ENCODE peak calls at places on chromosome X, in four cellular contexts. One of them, this sample, is unnamed.

GRCh38 chrX:150569155-150569477 is 695 bp downstream of the MTM1 start:
- DNase-seq in heart left ventricle: no peak
- DNase-seq in NCI-H1105: peak; percentile 15
- DNase-seq in stimulated activated CD4-positive, alpha-beta T cell treated with anti-CD3 and anti-CD28 coated beads, Interleukin-1b, Interleukin-23, amount 100 ng/mL, for 24 hours: no peak
- DNase-seq in this sample: no peak

GRCh38 chrX:82218361-82218760 is 1016.5 kb downstream of the SH3BGRL start:
- DNase-seq in stimulated activated CD4-positive, alpha-beta T cell treated with anti-CD3 and anti-CD28 coated beads, Interleukin-1b, Interleukin-23, amount 100 ng/mL, for 24 hours: no peak
- DNase-seq in heart left ventricle: no peak
- DNase-seq in NCI-H1105: no peak
- DNase-seq in this sample: no peak

GRCh38 chrX:11380187-11380586 is 87.0 kb downstream of the AMELX start:
- DNase-seq in NCI-H1105: no peak
- DNase-seq in heart left ventricle: no peak
- DNase-seq in stimulated activated CD4-positive, alpha-beta T cell treated with anti-CD3 and anti-CD28 coated beads, Interleukin-1b, Interleukin-23, amount 100 ng/mL, for 24 hours: no peak
- DNase-seq in this sample: no peak

GRCh38 chrX:150772150-150772970 is 79.2 kb downstream of the MTMR1 start:
- DNase-seq in heart left ventricle: peak; percentile 79
- DNase-seq in stimulated activated CD4-positive, alpha-beta T cell treated with anti-CD3 and anti-CD28 coated beads, Interleukin-1b, Interleukin-23, amount 100 ng/mL, for 24 hours: peak; percentile 75
- DNase-seq in NCI-H1105: peak; percentile 71
- DNase-seq in this sample: peak; percentile 84

GRCh38 chrX:107684956-107685385 is 56.7 kb downstream of the PRPS1 start:
- DNase-seq in heart left ventricle: peak; percentile 80
- DNase-seq in stimulated activated CD4-positive, alpha-beta T cell treated with anti-CD3 and anti-CD28 coated beads, Interleukin-1b, Interleukin-23, amount 100 ng/mL, for 24 hours: no peak
- DNase-seq in NCI-H1105: no peak
- DNase-seq in this sample: no peak

GRCh38 chrX:12065251-12065650 is 73.0 kb upstream of the FRMPD4 start:
- DNase-seq in stimulated activated CD4-positive, alpha-beta T cell treated with anti-CD3 and anti-CD28 coated beads, Interleukin-1b, Interleukin-23, amount 100 ng/mL, for 24 hours: no peak
- DNase-seq in NCI-H1105: no peak
- DNase-seq in heart left ventricle: no peak
- DNase-seq in this sample: no peak

GRCh38 chrX:154317391-154318000 is 21.9 kb downstream of the TKTL1 start:
- DNase-seq in heart left ventricle: peak; percentile 21
- DNase-seq in stimulated activated CD4-positive, alpha-beta T cell treated with anti-CD3 and anti-CD28 coated beads, Interleukin-1b, Interleukin-23, amount 100 ng/mL, for 24 hours: no peak
- DNase-seq in NCI-H1105: peak; percentile 20
- DNase-seq in this sample: peak; percentile 50

GRCh38 chrX:23911436-23911835 is 3.6 kb downstream of the CXorf58 start:
- DNase-seq in NCI-H1105: no peak
- DNase-seq in stimulated activated CD4-positive, alpha-beta T cell treated with anti-CD3 and anti-CD28 coated beads, Interleukin-1b, Interleukin-23, amount 100 ng/mL, for 24 hours: no peak
- DNase-seq in heart left ventricle: no peak
- DNase-seq in this sample: no peak

GRCh38 chrX:42680651-42681050 is 97.3 kb downstream of the PPP1R2C start:
- DNase-seq in stimulated activated CD4-positive, alpha-beta T cell treated with anti-CD3 and anti-CD28 coated beads, Interleukin-1b, Interleukin-23, amount 100 ng/mL, for 24 hours: no peak
- DNase-seq in heart left ventricle: no peak
- DNase-seq in NCI-H1105: no peak
- DNase-seq in this sample: no peak

GRCh38 chrX:66677430-66677829 is 38.6 kb upstream of the EDA2R start:
- DNase-seq in stimulated activated CD4-positive, alpha-beta T cell treated with anti-CD3 and anti-CD28 coated beads, Interleukin-1b, Interleukin-23, amount 100 ng/mL, for 24 hours: no peak
- DNase-seq in NCI-H1105: no peak
- DNase-seq in heart left ventricle: no peak
- DNase-seq in this sample: no peak

GRCh38 chrX:102846544-102847236 is 90.4 kb upstream of the RAB40AL start:
- DNase-seq in NCI-H1105: no peak
- DNase-seq in stimulated activated CD4-positive, alpha-beta T cell treated with anti-CD3 and anti-CD28 coated beads, Interleukin-1b, Interleukin-23, amount 100 ng/mL, for 24 hours: no peak
- DNase-seq in heart left ventricle: no peak
- DNase-seq in this sample: no peak

GRCh38 chrX:115494133-115494532 is 66.8 kb upstream of the PLS3 start:
- DNase-seq in stimulated activated CD4-positive, alpha-beta T cell treated with anti-CD3 and anti-CD28 coated beads, Interleukin-1b, Interleukin-23, amount 100 ng/mL, for 24 hours: no peak
- DNase-seq in heart left ventricle: no peak
- DNase-seq in NCI-H1105: no peak
- DNase-seq in this sample: no peak

GRCh38 chrX:143664302-143664701 is 28.4 kb upstream of the SLITRK4 start:
- DNase-seq in NCI-H1105: no peak
- DNase-seq in stimulated activated CD4-positive, alpha-beta T cell treated with anti-CD3 and anti-CD28 coated beads, Interleukin-1b, Interleukin-23, amount 100 ng/mL, for 24 hours: no peak
- DNase-seq in heart left ventricle: no peak
- DNase-seq in this sample: no peak

GRCh38 chrX:78199851-78200250 is 60.4 kb upstream of the TAF9B start:
- DNase-seq in heart left ventricle: no peak
- DNase-seq in NCI-H1105: no peak
- DNase-seq in stimulated activated CD4-positive, alpha-beta T cell treated with anti-CD3 and anti-CD28 coated beads, Interleukin-1b, Interleukin-23, amount 100 ng/mL, for 24 hours: no peak
- DNase-seq in this sample: peak; percentile 6

GRCh38 chrX:136691028-136691809 is 43.3 kb downstream of the CD40LG start:
- DNase-seq in heart left ventricle: no peak
- DNase-seq in NCI-H1105: no peak
- DNase-seq in stimulated activated CD4-positive, alpha-beta T cell treated with anti-CD3 and anti-CD28 coated beads, Interleukin-1b, Interleukin-23, amount 100 ng/mL, for 24 hours: no peak
- DNase-seq in this sample: no peak

GRCh38 chrX:102155806-102156179 is at the start of gene BEX5:
- DNase-seq in heart left ventricle: peak; percentile 64
- DNase-seq in NCI-H1105: peak; percentile 77
- DNase-seq in stimulated activated CD4-positive, alpha-beta T cell treated with anti-CD3 and anti-CD28 coated beads, Interleukin-1b, Interleukin-23, amount 100 ng/mL, for 24 hours: peak; percentile 23
- DNase-seq in this sample: peak; percentile 52

GRCh38 chrX:12567857-12568256 is 223.4 kb upstream of the PRPS2 start:
- DNase-seq in heart left ventricle: no peak
- DNase-seq in NCI-H1105: no peak
- DNase-seq in stimulated activated CD4-positive, alpha-beta T cell treated with anti-CD3 and anti-CD28 coated beads, Interleukin-1b, Interleukin-23, amount 100 ng/mL, for 24 hours: no peak
- DNase-seq in this sample: peak; percentile 15

GRCh38 chrX:58025979-58026378 is 115.7 kb upstream of the ZXDA start:
- DNase-seq in heart left ventricle: no peak
- DNase-seq in stimulated activated CD4-positive, alpha-beta T cell treated with anti-CD3 and anti-CD28 coated beads, Interleukin-1b, Interleukin-23, amount 100 ng/mL, for 24 hours: peak; percentile 1
- DNase-seq in NCI-H1105: peak; percentile 5
- DNase-seq in this sample: peak; percentile 10

GRCh38 chrX:30657542-30658238 is 4.5 kb downstream of the GK start:
- DNase-seq in heart left ventricle: no peak
- DNase-seq in NCI-H1105: no peak
- DNase-seq in stimulated activated CD4-positive, alpha-beta T cell treated with anti-CD3 and anti-CD28 coated beads, Interleukin-1b, Interleukin-23, amount 100 ng/mL, for 24 hours: no peak
- DNase-seq in this sample: no peak

GRCh38 chrX:153722704-153723350 is 1.4 kb downstream of the BCAP31 start:
- DNase-seq in heart left ventricle: no peak
- DNase-seq in NCI-H1105: no peak
- DNase-seq in stimulated activated CD4-positive, alpha-beta T cell treated with anti-CD3 and anti-CD28 coated beads, Interleukin-1b, Interleukin-23, amount 100 ng/mL, for 24 hours: no peak
- DNase-seq in this sample: no peak

GRCh38 chrX:136047969-136048368 is 62.7 kb downstream of the SLC9A6 start:
- DNase-seq in stimulated activated CD4-positive, alpha-beta T cell treated with anti-CD3 and anti-CD28 coated beads, Interleukin-1b, Interleukin-23, amount 100 ng/mL, for 24 hours: no peak
- DNase-seq in heart left ventricle: no peak
- DNase-seq in NCI-H1105: no peak
- DNase-seq in this sample: no peak

GRCh38 chrX:102067966-102068723 is 57.3 kb upstream of the TCEAL2 start:
- DNase-seq in stimulated activated CD4-positive, alpha-beta T cell treated with anti-CD3 and anti-CD28 coated beads, Interleukin-1b, Interleukin-23, amount 100 ng/mL, for 24 hours: no peak
- DNase-seq in heart left ventricle: no peak
- DNase-seq in NCI-H1105: peak; percentile 23
- DNase-seq in this sample: no peak

GRCh38 chrX:17414839-17415238 is 39.8 kb downstream of the NHS start:
- DNase-seq in stimulated activated CD4-positive, alpha-beta T cell treated with anti-CD3 and anti-CD28 coated beads, Interleukin-1b, Interleukin-23, amount 100 ng/mL, for 24 hours: no peak
- DNase-seq in heart left ventricle: peak; percentile 37
- DNase-seq in NCI-H1105: no peak
- DNase-seq in this sample: no peak

GRCh38 chrX:38006283-38006682 is at the start of gene SYTL5:
- DNase-seq in stimulated activated CD4-positive, alpha-beta T cell treated with anti-CD3 and anti-CD28 coated beads, Interleukin-1b, Interleukin-23, amount 100 ng/mL, for 24 hours: no peak
- DNase-seq in heart left ventricle: no peak
- DNase-seq in NCI-H1105: no peak
- DNase-seq in this sample: no peak

GRCh38 chrX:112941209-112941788 is 100.7 kb upstream of the AMOT start:
- DNase-seq in NCI-H1105: no peak
- DNase-seq in stimulated activated CD4-positive, alpha-beta T cell treated with anti-CD3 and anti-CD28 coated beads, Interleukin-1b, Interleukin-23, amount 100 ng/mL, for 24 hours: no peak
- DNase-seq in heart left ventricle: no peak
- DNase-seq in this sample: no peak

GRCh38 chrX:137432609-137433008 is 133.3 kb upstream of the ZIC3 start:
- DNase-seq in NCI-H1105: peak; percentile 6
- DNase-seq in heart left ventricle: no peak
- DNase-seq in stimulated activated CD4-positive, alpha-beta T cell treated with anti-CD3 and anti-CD28 coated beads, Interleukin-1b, Interleukin-23, amount 100 ng/mL, for 24 hours: no peak
- DNase-seq in this sample: no peak

GRCh38 chrX:134935286-134935685 is 55.5 kb upstream of the SMIM10 start:
- DNase-seq in NCI-H1105: no peak
- DNase-seq in stimulated activated CD4-positive, alpha-beta T cell treated with anti-CD3 and anti-CD28 coated beads, Interleukin-1b, Interleukin-23, amount 100 ng/mL, for 24 hours: no peak
- DNase-seq in heart left ventricle: no peak
- DNase-seq in this sample: no peak

GRCh38 chrX:101595739-101596419 is 21.9 kb downstream of the ARMCX6 start:
- DNase-seq in heart left ventricle: no peak
- DNase-seq in stimulated activated CD4-positive, alpha-beta T cell treated with anti-CD3 and anti-CD28 coated beads, Interleukin-1b, Interleukin-23, amount 100 ng/mL, for 24 hours: no peak
- DNase-seq in NCI-H1105: no peak
- DNase-seq in this sample: peak; percentile 41

GRCh38 chrX:138485224-138485623 is 226.3 kb downstream of the FGF13 start:
- DNase-seq in heart left ventricle: no peak
- DNase-seq in NCI-H1105: no peak
- DNase-seq in stimulated activated CD4-positive, alpha-beta T cell treated with anti-CD3 and anti-CD28 coated beads, Interleukin-1b, Interleukin-23, amount 100 ng/mL, for 24 hours: no peak
- DNase-seq in this sample: no peak

GRCh38 chrX:71107762-71108360 is 1.3 kb upstream of the CXorf65 start:
- DNase-seq in heart left ventricle: peak; percentile 34
- DNase-seq in stimulated activated CD4-positive, alpha-beta T cell treated with anti-CD3 and anti-CD28 coated beads, Interleukin-1b, Interleukin-23, amount 100 ng/mL, for 24 hours: no peak
- DNase-seq in NCI-H1105: no peak
- DNase-seq in this sample: no peak

GRCh38 chrX:22666441-22666840 is 333.3 kb upstream of the DDX53 start:
- DNase-seq in heart left ventricle: no peak
- DNase-seq in NCI-H1105: no peak
- DNase-seq in stimulated activated CD4-positive, alpha-beta T cell treated with anti-CD3 and anti-CD28 coated beads, Interleukin-1b, Interleukin-23, amount 100 ng/mL, for 24 hours: no peak
- DNase-seq in this sample: peak; percentile 41